ENCODE peak calls at places on chromosome 1, in four cellular contexts. I is fibroblast of pulmonary artery, C is AG04449, R is astrocyte of the spinal cord. V is an unnamed sample.

GRCh38 chr1:218350909-218351616 is 5.9 kb downstream of the TGFB2 start:
- DNase-seq in C (peak), I (peak), R (peak), V (no peak)

GRCh38 chr1:156963621-156964020 is 43.2 kb downstream of the LRRC71 start:
- DNase-seq in I (no peak), C (no peak), R (no peak), V (no peak)

GRCh38 chr1:4117196-4117595 is 217.1 kb upstream of the C1orf174 start:
- DNase-seq in R (no peak), C (no peak), I (no peak), V (no peak)

GRCh38 chr1:206699626-206700025 is 14.9 kb downstream of the MAPKAPK2 start:
- DNase-seq in R (no peak), I (peak), C (no peak), V (no peak)

GRCh38 chr1:70556541-70556940 is 145.5 kb downstream of the CTH start:
- DNase-seq in I (no peak), C (no peak), R (no peak), V (no peak)

GRCh38 chr1:46798820-46799219 is at the start of gene CYP4B1:
- DNase-seq in C (no peak), I (no peak), R (no peak), V (no peak)

GRCh38 chr1:246506785-246507639 is at the start of gene SMYD3:
- DNase-seq in R (peak), I (peak), C (no peak), V (peak)

GRCh38 chr1:214514032-214514818 is 37.2 kb downstream of the PTPN14 start:
- DNase-seq in C (no peak), I (peak), R (peak), V (no peak)

GRCh38 chr1:236089046-236089773 is 24.3 kb upstream of the NID1 start:
- DNase-seq in I (peak), R (peak), C (no peak), V (no peak)

GRCh38 chr1:169491845-169492281 is 6.1 kb upstream of the SLC19A2 start:
- DNase-seq in I (no peak), C (no peak), R (no peak), V (no peak)

GRCh38 chr1:64282353-64282752 is 78.9 kb downstream of the UBE2U start:
- DNase-seq in R (no peak), I (no peak), C (no peak), V (no peak)

GRCh38 chr1:40824591-40825429 is 37.4 kb downstream of the CITED4 start:
- DNase-seq in C (peak), R (peak), I (peak), V (no peak)

GRCh38 chr1:248825573-248825908 is 174 bp downstream of the SH3BP5L start:
- DNase-seq in R (no peak), C (no peak), I (no peak), V (no peak)

GRCh38 chr1:12477936-12478611 is 139.9 kb downstream of the DHRS3 start:
- DNase-seq in R (peak), I (peak), C (peak), V (peak)
- TF ChIP-seq CTCF in R (no peak), I (no peak), C (no peak), V (no peak)

DNA sequence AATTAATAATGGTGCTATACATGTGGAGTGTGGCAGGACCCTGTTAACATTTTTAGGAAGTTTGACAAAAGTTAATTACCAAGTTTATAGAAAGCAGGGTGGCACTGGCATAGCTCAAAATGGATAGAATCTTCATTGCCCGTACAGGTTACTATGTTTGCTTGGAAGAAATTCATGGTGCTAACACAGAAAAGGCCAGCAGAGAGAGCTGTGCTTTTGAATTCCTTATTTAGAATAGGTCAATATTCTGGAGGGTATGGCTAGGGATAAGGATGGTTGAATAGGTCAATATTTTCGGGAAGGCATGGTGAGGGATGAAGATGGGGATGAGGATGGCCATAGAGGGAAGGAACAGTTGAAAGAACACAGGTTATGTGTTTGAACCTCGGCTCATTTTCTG is 345.1 kb downstream of the LMO4 start:
- DNase-seq in I (peak), R (no peak), C (no peak), V (no peak)
- TF ChIP-seq CTCF in I (peak), R (peak), C (no peak), V (peak)

GRCh38 chr1:11645670-11646265 is 8.5 kb downstream of the FBXO2 start:
- DNase-seq in C (no peak), I (peak), R (peak), V (peak)
- TF ChIP-seq CTCF in C (peak), I (peak), R (peak), V (peak)

GRCh38 chr1:93061895-93062792 is 16.9 kb upstream of the MTF2 start:
- DNase-seq in R (peak), I (peak), C (no peak), V (no peak)
- TF ChIP-seq CTCF in R (peak), I (peak), C (peak), V (peak)

DNA sequence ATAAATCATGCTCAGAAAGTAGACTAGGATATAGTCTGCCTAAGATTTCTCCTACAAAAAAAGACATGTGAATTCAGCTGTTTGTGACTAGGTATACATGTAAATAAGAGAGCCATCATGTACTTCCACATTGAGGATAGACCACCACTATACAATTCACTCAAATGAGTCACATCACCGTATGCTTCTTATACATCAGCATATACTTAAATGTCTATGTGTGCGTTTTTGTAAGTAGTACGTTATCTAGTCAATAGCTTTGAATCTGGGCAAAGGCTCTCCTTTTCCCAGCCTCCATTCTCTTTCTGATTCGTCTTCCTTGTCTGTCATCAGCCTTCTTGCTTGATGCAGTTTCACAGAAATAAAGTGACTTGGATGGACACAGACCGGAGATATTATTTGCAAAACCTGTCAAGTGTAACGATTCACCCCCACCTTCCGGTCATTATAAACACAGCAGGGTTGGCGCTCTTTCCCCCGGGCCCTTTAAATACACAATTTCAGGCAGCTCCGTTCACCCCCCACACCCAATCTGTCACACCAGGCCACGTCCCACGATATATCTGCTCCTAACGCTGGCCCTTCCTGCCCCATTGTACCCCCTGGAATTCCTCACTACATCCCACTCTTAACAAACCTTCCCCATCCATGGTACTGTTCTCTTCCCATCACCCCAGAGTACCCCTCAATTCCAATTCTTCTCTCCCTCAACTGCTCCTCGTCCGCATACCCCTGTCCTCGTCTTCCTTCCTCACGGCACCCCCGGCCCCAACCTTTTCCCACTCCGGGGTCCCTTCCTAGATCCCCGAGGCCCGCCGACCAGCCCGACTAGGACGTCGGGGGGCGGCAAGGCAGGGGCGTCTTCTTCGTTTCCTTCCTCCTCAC is 636 bp downstream of the VAMP4 start:
- DNase-seq in R (peak), C (no peak), I (peak), V (no peak)
- TF ChIP-seq CTCF in R (no peak), C (no peak), I (no peak), V (no peak)